ENCODE peak calls at places on chromosomes 2 and 18, in six cellular contexts. N, L, I, A, Z and V are unnamed samples.

GRCh38 chr2:201158111-201158929 is 24.6 kb upstream of the CASP10 start:
- DNase-seq in Z (peak; percentile 80), L (peak; percentile 75), I (no peak), N (peak; percentile 80), A (peak; percentile 79), V (peak; percentile 80)

GRCh38 chr2:231308631-231309414 is 86.7 kb upstream of the B3GNT7 start:
- DNase-seq in I (no peak), N (peak; percentile 83), A (no peak), Z (peak; percentile 27), L (no peak), V (peak; percentile 25)

GRCh38 chr2:112876971-112877361 is 34.0 kb upstream of the IL37 start:
- DNase-seq in L (no peak), N (no peak), I (no peak), A (no peak), Z (no peak), V (no peak)

GRCh38 chr2:132909427-132909826 is 239.4 kb upstream of the LYPD1 start:
- DNase-seq in N (peak; percentile 10), A (no peak), L (no peak), I (no peak), Z (peak; percentile 17), V (peak; percentile 1)

GRCh38 chr18:13914756-13915155 is 580 bp downstream of the MC2R start:
- DNase-seq in N (no peak), L (no peak), Z (no peak), A (no peak), I (no peak), V (no peak)

GRCh38 chr2:144643537-144644336 is 123.8 kb upstream of the ZEB2 start:
- DNase-seq in A (no peak), Z (no peak), N (peak; percentile 51), L (no peak), I (no peak), V (no peak)

GRCh38 chr2:33168425-33168824 is 221.7 kb downstream of the LTBP1 start:
- DNase-seq in L (no peak), Z (no peak), A (no peak), I (no peak), N (no peak), V (no peak)

GRCh38 chr2:84832772-84833461 is 48.0 kb downstream of the TRABD2A start:
- DNase-seq in L (no peak), N (no peak), A (peak; percentile 12), Z (no peak), I (no peak), V (no peak)

GRCh38 chr2:196293751-196294486 is 122.5 kb upstream of the STK17B start:
- DNase-seq in N (peak; percentile 84), Z (peak; percentile 96), I (no peak), A (no peak), L (no peak), V (peak; percentile 90)

GRCh38 chr2:59756145-59756544 is 797.3 kb downstream of the BCL11A start:
- DNase-seq in I (no peak), L (no peak), Z (no peak), N (no peak), A (no peak), V (no peak)

GRCh38 chr2:59761966-59762365 is 791.5 kb downstream of the BCL11A start:
- DNase-seq in L (no peak), I (no peak), A (no peak), N (no peak), Z (no peak), V (no peak)
- TF ChIP-seq CTCF in L (no peak), I (no peak), A (no peak), N (no peak), Z (no peak), V (no peak)

GRCh38 chr2:237505188-237505939 is 18.3 kb downstream of the MLPH start:
- DNase-seq in I (peak; percentile 41), Z (no peak), N (no peak), A (no peak), L (no peak), V (no peak)

GRCh38 chr2:237500681-237501424 is 13.8 kb downstream of the MLPH start:
- DNase-seq in A (no peak), N (peak; percentile 100), I (peak; percentile 56), L (no peak), Z (peak; percentile 68), V (peak; percentile 78)

GRCh38 chr2:237497820-237498128 is 10.7 kb downstream of the MLPH start:
- DNase-seq in L (no peak), N (peak; percentile 28), A (no peak), I (peak; percentile 86), Z (no peak), V (no peak)

GRCh38 chr2:237498341-237498740 is 11.3 kb downstream of the MLPH start:
- DNase-seq in A (no peak), N (no peak), I (no peak), L (no peak), Z (no peak), V (no peak)

DNA sequence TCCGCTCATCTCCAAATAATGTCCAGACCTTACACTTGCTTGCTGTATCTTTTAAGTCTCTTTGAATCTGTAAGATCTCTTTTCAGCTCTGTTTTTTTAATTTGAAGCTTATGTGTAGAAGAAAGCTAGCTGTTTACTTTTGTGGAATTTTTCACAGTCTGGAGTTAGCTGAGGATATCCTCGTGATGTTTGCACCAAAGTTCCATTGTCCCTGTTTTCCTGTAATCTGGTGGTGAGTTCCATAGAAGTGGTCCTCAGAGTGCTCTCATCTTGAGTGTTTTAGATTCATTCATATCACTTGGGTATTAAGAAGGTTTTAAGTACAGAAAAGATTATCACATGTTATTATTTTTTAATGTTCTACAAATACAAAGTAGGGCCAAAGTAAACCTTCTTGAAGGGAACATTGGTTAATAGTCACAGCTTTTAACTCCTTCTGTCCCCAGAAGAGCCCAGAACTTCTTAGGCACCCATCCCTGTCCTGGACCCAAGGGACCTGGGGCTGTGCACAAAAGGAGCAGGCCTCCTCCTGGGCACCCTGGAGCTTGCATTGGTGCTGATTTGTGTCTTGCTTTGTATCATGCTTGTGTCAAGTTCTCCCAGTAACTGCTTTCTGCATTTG is 15.0 kb downstream of the MLPH start:
- DNase-seq in I (no peak), Z (no peak), N (no peak), L (no peak), A (no peak), V (no peak)
- H3K4me3 ChIP-seq in I (no peak overlapping the region), Z (no peak overlapping the region), N (no peak overlapping the region), L (no peak overlapping the region), A (no peak overlapping the region), V (no peak overlapping the region)

DNA sequence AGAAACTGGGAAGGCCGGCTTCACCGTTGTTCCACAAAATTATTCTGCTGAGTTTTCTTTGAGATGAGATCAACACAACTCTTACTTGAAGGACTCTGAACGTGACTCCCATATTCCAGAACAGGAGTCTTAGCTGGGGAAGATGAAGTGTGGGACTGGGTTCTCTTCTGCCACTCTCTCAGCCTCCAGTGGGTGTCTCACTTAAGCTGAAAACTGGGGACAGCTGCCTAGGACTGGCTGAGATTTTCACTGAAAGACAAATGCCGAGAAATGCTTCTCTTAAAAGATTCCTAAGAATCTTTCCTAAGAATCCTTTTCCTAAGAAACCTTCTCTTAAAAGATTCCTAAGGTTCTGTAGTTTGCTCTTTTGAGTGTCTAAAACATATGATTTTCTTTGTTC is 156.6 kb upstream of the LHCGR start:
- DNase-seq in N (no peak), Z (no peak), A (peak; percentile 52), L (no peak), I (no peak), V (no peak)
- TF ChIP-seq CTCF in N (no peak), Z (no peak), A (peak; percentile 43), L (no peak), I (no peak), V (no peak)

DNA sequence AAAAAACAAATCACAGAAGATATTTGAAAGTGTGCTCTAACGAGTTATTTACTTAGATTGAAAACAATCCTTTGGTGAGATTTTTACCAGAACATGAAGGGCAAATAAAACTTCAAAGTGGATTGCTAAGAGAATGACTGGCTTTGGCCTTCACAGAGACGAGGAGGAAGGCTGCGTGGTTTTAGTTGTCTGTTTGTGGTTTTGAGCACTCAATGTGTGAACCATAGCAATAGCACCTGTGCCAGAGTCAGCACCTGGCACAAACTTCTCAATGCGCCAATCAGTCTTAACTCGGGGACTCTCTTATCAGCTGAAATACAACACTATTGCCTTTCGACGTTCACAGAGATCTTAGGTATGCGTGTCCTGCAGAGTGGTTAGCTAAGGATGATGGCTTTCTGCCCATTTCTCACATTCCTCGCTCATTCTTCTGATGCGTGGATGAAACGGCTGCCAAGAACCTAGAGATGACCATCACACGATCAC is 70.0 kb downstream of the MBP start:
- DNase-seq in Z (no peak), L (peak; percentile 55), N (peak; percentile 87), A (no peak), I (no peak), V (no peak)
- H3K4me3 ChIP-seq in Z (no peak overlapping the region), L (no peak overlapping the region), N (no peak overlapping the region), A (no peak overlapping the region), I (no peak overlapping the region), V (no peak overlapping the region)

DNA sequence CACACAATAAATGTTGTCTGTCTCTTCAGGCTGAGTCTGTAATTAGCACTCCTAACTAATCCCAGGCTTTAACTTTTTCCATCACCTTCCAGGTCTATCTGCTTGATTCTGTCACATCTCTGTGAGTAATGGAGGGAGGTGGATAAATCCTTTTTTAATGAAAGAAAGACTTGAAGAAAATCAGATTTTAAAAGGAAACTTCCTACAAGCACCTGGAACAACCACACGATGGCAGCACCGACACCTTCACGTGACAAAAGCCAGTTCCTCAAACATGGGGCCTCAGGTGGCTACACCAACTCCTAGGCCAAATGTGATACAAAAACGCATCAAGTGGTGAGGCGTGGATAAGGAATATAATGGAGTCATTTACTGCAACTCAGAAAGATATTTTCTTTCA is 41.8 kb downstream of the TGFBRAP1 start:
- DNase-seq in Z (peak; percentile 50), I (no peak), N (peak; percentile 42), A (peak; percentile 56), L (peak; percentile 61), V (peak; percentile 70)
- TF ChIP-seq CTCF in Z (peak; percentile 38), I (peak; percentile 48), N (peak; percentile 57), A (peak; percentile 74), L (peak; percentile 57), V (peak; percentile 67)